ENCODE peak calls at places on chromosomes 2 and 18, in eight cellular contexts. R is activated CD8-positive, alpha-beta T cell treated with anti-CD3 and anti-CD28 coated beads for 36 hours; K is tibial nerve; U is Caco-2; L is OCI-LY7; Z is A673; N is K562; J is astrocyte of the spinal cord. X is an unnamed sample.

GRCh38 chr2:10591207-10591606 is 98.6 kb downstream of the NOL10 start:
- DNase-seq in L (no peak), J (peak; percentile 74), N (no peak), R (no peak), K (no peak), U (no peak), Z (peak; percentile 76), X (no peak)

GRCh38 chr2:37590119-37590571 is 81.3 kb downstream of the CDC42EP3 start:
- DNase-seq in U (no peak), K (no peak), L (no peak), N (no peak), R (no peak), Z (no peak), J (peak; percentile 90), X (no peak)

GRCh38 chr2:45177870-45178269 is 168.6 kb upstream of the SIX2 start:
- DNase-seq in J (peak; percentile 92), Z (no peak), U (no peak), K (no peak), R (no peak), L (no peak), N (no peak), X (no peak)

GRCh38 chr2:45199973-45200372 is 190.7 kb upstream of the SIX2 start:
- DNase-seq in J (no peak), R (no peak), N (no peak), Z (no peak), U (no peak), L (no peak), K (no peak), X (no peak)

GRCh38 chr2:5121677-5122076 is 570.5 kb upstream of the SOX11 start:
- DNase-seq in J (no peak), U (peak; percentile 27), K (no peak), Z (no peak), L (no peak), N (no peak), R (no peak), X (no peak)

GRCh38 chr2:108552566-108552965 is 18.3 kb downstream of the LIMS1 start:
- DNase-seq in R (no peak), K (no peak), J (no peak), U (no peak), L (no peak), Z (no peak), N (no peak), X (no peak)

GRCh38 chr18:48703033-48703386 is 164.2 kb downstream of the CTIF start:
- DNase-seq in N (no peak), K (no peak), R (no peak), Z (no peak), L (no peak), U (no peak), J (no peak), X (no peak)

GRCh38 chr2:7012141-7012809 is 95.1 kb downstream of the RNF144A start:
- DNase-seq in R (no peak), K (no peak), L (no peak), N (no peak), U (no peak), J (peak; percentile 71), Z (no peak), X (no peak)

GRCh38 chr2:18440141-18440605 is 120.3 kb downstream of the RDH14 start:
- DNase-seq in L (no peak), R (no peak), J (peak; percentile 42), N (no peak), U (no peak), Z (no peak), K (no peak), X (no peak)

GRCh38 chr2:39660612-39661196 is 5.0 kb upstream of the TMEM178A start:
- DNase-seq in K (no peak), R (no peak), L (no peak), Z (no peak), N (no peak), U (no peak), J (no peak), X (no peak)

GRCh38 chr2:16294791-16295190 is 354.4 kb downstream of the MYCN start:
- DNase-seq in R (no peak), J (no peak), U (no peak), Z (no peak), N (no peak), L (no peak), K (no peak), X (no peak)

GRCh38 chr2:227578642-227579041 is 20.1 kb upstream of the SCYGR2 start:
- DNase-seq in Z (no peak), L (no peak), R (no peak), K (no peak), J (no peak), U (no peak), N (no peak), X (no peak)
- TF ChIP-seq CTCF in Z (no peak), L (peak; percentile 23), R (no peak), K (no peak), J (no peak), U (no peak), N (no peak), X (no peak)

GRCh38 chr18:36296591-36297418 is 708 bp upstream of the FHOD3 start:
- DNase-seq in U (peak; percentile 49), N (peak; percentile 64), K (no peak), R (peak; percentile 24), J (peak; percentile 83), L (no peak), Z (peak; percentile 64), X (peak; percentile 44)
- TF ChIP-seq CTCF in U (peak; percentile 32), N (peak; percentile 60), K (peak; percentile 35), R (no peak), J (peak; percentile 65), L (no peak), Z (peak; percentile 65), X (peak; percentile 55)

GRCh38 chr2:152120430-152120829 is 21.6 kb upstream of the CACNB4 start:
- DNase-seq in J (no peak), Z (no peak), U (no peak), R (no peak), K (no peak), N (no peak), L (no peak), X (no peak)

GRCh38 chr2:152115952-152116351 is 17.1 kb upstream of the CACNB4 start:
- DNase-seq in R (no peak), J (no peak), K (no peak), L (no peak), N (no peak), Z (peak; percentile 3), U (peak; percentile 16), X (no peak)
- TF ChIP-seq CTCF in R (no peak), J (no peak), K (no peak), L (no peak), N (peak; percentile 13), Z (peak; percentile 12), U (peak; percentile 40), X (no peak)

GRCh38 chr2:119681868-119682220 is 2.8 kb downstream of the TMEM177 start:
- DNase-seq in Z (no peak), J (no peak), K (no peak), R (no peak), L (no peak), U (no peak), N (no peak), X (no peak)
- TF ChIP-seq CTCF in Z (no peak), J (no peak), K (no peak), R (no peak), L (no peak), U (no peak), N (no peak), X (no peak)

GRCh38 chr2:159133795-159134194 is 152.7 kb downstream of the WDSUB1 start:
- DNase-seq in J (peak; percentile 43), Z (peak; percentile 42), K (no peak), L (no peak), R (no peak), U (no peak), N (no peak), X (no peak)
- TF ChIP-seq CTCF in J (peak; percentile 25), Z (peak; percentile 46), K (no peak), L (peak; percentile 30), R (no peak), U (no peak), N (no peak), X (no peak)

GRCh38 chr2:59182249-59182648 is 941.1 kb upstream of the FANCL start:
- DNase-seq in J (peak; percentile 73), R (peak; percentile 8), Z (peak; percentile 66), K (no peak), N (peak; percentile 25), U (peak; percentile 38), L (peak; percentile 35), X (no peak)
- TF ChIP-seq CTCF in J (peak; percentile 74), R (peak; percentile 45), Z (peak; percentile 73), K (peak; percentile 24), N (peak; percentile 61), U (peak; percentile 65), L (peak; percentile 80), X (no peak)

GRCh38 chr2:159200498-159200897 is 86.0 kb downstream of the WDSUB1 start:
- DNase-seq in R (no peak), K (no peak), U (no peak), Z (no peak), N (no peak), L (no peak), J (peak; percentile 32), X (no peak)

GRCh38 chr2:159204381-159204780 is 82.1 kb downstream of the WDSUB1 start:
- DNase-seq in N (no peak), L (no peak), K (no peak), U (no peak), R (no peak), J (no peak), Z (no peak), X (no peak)

GRCh38 chr2:159201321-159202063 is 85.0 kb downstream of the WDSUB1 start:
- DNase-seq in R (peak; percentile 61), N (no peak), L (no peak), U (no peak), J (peak; percentile 77), K (no peak), Z (no peak), X (peak; percentile 79)

GRCh38 chr2:159199751-159200465 is 86.6 kb downstream of the WDSUB1 start:
- DNase-seq in L (no peak), K (no peak), U (no peak), N (no peak), J (no peak), R (no peak), Z (no peak), X (no peak)

DNA sequence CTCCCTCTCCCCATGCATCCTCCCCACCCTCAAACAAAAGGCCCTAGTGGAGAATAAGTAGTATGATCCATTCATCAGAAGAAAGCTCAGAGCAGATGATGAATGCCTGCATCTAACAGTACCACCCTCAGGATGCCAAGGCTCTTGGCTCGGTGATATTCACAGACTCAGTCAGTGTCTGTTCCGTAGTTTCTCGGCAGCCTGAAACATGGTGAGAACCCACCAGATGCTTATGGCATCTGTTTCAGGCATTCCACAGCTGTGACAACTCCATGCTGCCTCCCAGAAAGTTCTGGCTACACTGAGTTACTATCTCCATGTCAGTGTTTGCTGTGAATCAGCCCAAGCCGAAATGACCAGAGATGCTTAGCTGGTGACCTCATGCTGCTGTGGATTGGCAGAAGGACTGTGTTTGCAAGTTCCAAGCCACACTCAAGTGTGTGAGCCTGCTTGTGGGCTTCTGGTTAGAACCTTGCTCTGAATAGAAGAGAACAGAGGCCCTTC is 83.9 kb downstream of the WDSUB1 start:
- DNase-seq in N (no peak), Z (no peak), L (no peak), J (peak; percentile 99), K (no peak), U (no peak), R (no peak), X (no peak)
- TF ChIP-seq CTCF in N (peak; percentile 12), Z (no peak), L (no peak), J (peak; percentile 2), K (no peak), U (no peak), R (no peak), X (no peak)